ENCODE peak calls at places on chromosomes 2 and 18, in nine cellular contexts. E is bronchial epithelial cell, Z is AG09309, J is NB4, U is uterus, N is AG10803, T is left lung, F is AG04450, G is A549. M is an unnamed sample.
A peak's percentile ranks its signal among the peaks of the same experiment; 100 is the strongest.

GRCh38 chr18:52339891-52340371 is at the start of gene DCC:
- DNase-seq in E (peak; percentile 26), Z (no peak), J (peak; percentile 4), U (no peak), N (peak; percentile 62), T (peak; percentile 36), F (peak; percentile 15), G (peak; percentile 77), M (peak; percentile 70)

GRCh38 chr2:9693646-9694045 is 62.8 kb upstream of the YWHAQ start:
- DNase-seq in E (no peak), Z (no peak), J (no peak), U (no peak), N (no peak), T (no peak), F (no peak), G (no peak), M (no peak)

GRCh38 chr2:102929721-102930120 is 167.9 kb downstream of the TMEM182 start:
- DNase-seq in E (no peak), Z (no peak), J (no peak), U (no peak), N (no peak), T (no peak), F (no peak), G (no peak), M (no peak)

GRCh38 chr18:22470511-22471181 is 52.9 kb upstream of the CTAGE1 start:
- DNase-seq in E (peak; percentile 55), Z (no peak), J (no peak), U (no peak), N (no peak), T (no peak), F (no peak), G (peak; percentile 24), M (no peak)

GRCh38 chr2:157032019-157032418 is 225.5 kb upstream of the GALNT5 start:
- DNase-seq in E (peak; percentile 96), Z (peak; percentile 88), J (no peak), U (no peak), N (peak; percentile 88), T (no peak), F (peak; percentile 44), G (peak; percentile 73), M (no peak)

GRCh38 chr2:7111626-7112025 is 194.4 kb downstream of the RNF144A start:
- DNase-seq in E (peak; percentile 64), Z (no peak), J (no peak), U (no peak), N (no peak), T (no peak), F (no peak), G (peak; percentile 9), M (no peak)

GRCh38 chr18:78754311-78755043 is 225.1 kb upstream of the SALL3 start:
- DNase-seq in E (no peak), Z (no peak), J (no peak), U (no peak), N (no peak), T (peak; percentile 6), F (no peak), G (no peak), M (no peak)

GRCh38 chr2:184425083-184425482 is 173.2 kb upstream of the ZNF804A start:
- DNase-seq in E (peak; percentile 1), Z (no peak), J (peak; percentile 75), U (no peak), N (no peak), T (no peak), F (no peak), G (no peak), M (no peak)

GRCh38 chr18:62987859-62988258 is 272.5 kb downstream of the PHLPP1 start:
- DNase-seq in E (no peak), Z (no peak), J (no peak), U (no peak), N (no peak), T (no peak), F (no peak), G (no peak), M (no peak)

GRCh38 chr2:105510761-105511669 is 112.2 kb upstream of the FHL2 start:
- DNase-seq in E (peak; percentile 67), Z (no peak), J (no peak), U (no peak), N (peak; percentile 26), T (no peak), F (no peak), G (peak; percentile 57), M (no peak)

GRCh38 chr18:58257461-58257860 is 213.4 kb downstream of the NEDD4L start:
- DNase-seq in E (no peak), Z (no peak), J (no peak), U (no peak), N (peak; percentile 24), T (no peak), F (no peak), G (no peak), M (no peak)

GRCh38 chr18:35248429-35248828 is 7.6 kb downstream of the ZNF397 start:
- DNase-seq in E (no peak), Z (no peak), J (no peak), U (no peak), N (no peak), T (no peak), F (no peak), G (no peak), M (no peak)

GRCh38 chr2:71935291-71935848 is 212.3 kb downstream of the CYP26B1 start:
- DNase-seq in E (no peak), Z (peak; percentile 94), J (peak; percentile 78), U (peak; percentile 65), N (peak; percentile 96), T (no peak), F (no peak), G (no peak), M (no peak)

GRCh38 chr2:175926272-175926671 is 75.8 kb downstream of the LNPK start:
- DNase-seq in E (peak; percentile 13), Z (peak; percentile 32), J (no peak), U (no peak), N (peak; percentile 82), T (no peak), F (peak; percentile 13), G (no peak), M (no peak)

GRCh38 chr2:32572737-32573136 is 55.1 kb upstream of the TTC27 start:
- DNase-seq in E (no peak), Z (no peak), J (peak; percentile 17), U (no peak), N (no peak), T (no peak), F (no peak), G (no peak), M (no peak)

GRCh38 chr2:51846796-51847195 is 814.9 kb upstream of the NRXN1 start:
- DNase-seq in E (peak; percentile 72), Z (no peak), J (no peak), U (no peak), N (no peak), T (no peak), F (no peak), G (no peak), M (no peak)

GRCh38 chr2:177031435-177032222 is 181.0 kb upstream of the HNRNPA3 start:
- DNase-seq in E (no peak), Z (no peak), J (no peak), U (no peak), N (no peak), T (no peak), F (no peak), G (no peak), M (no peak)

DNA sequence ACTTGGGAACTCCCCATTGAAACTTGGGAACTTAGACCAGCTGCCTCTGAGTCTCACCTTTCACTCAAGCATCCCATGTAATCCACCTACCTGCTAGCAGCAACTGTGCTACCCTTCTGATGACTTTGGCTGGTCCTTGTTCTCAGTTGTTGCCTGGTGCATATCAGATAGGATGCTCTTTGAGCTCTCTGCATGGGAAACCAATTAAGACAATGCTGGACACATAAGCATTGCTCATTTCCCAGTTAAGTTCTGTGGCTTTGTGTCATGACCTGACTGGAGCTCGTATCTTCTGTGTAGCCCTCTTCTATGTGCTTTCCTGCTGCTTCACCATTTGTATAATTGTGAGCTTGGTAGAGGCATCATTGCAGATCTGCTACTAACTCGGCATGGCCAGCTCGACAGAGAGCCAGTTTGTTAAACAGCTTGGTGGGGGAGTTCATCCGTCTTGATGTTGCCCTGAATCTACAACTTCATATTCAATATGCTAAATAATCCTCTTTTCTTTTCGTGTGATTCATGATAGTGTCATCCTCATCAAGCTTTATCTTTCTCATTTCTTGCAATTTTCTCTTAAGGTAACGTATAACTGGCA is 447.5 kb upstream of the SLC14A2 start:
- DNase-seq in E (peak; percentile 61), Z (peak; percentile 78), J (no peak), U (no peak), N (peak; percentile 73), T (no peak), F (no peak), G (no peak), M (peak; percentile 16)
- H3K4me3 ChIP-seq in E (no peak overlapping the region), Z (no peak overlapping the region), J (no peak overlapping the region), U (no peak overlapping the region), N (no peak overlapping the region), T (no peak overlapping the region), F (no peak overlapping the region), G (no peak overlapping the region), M (no peak overlapping the region)

DNA sequence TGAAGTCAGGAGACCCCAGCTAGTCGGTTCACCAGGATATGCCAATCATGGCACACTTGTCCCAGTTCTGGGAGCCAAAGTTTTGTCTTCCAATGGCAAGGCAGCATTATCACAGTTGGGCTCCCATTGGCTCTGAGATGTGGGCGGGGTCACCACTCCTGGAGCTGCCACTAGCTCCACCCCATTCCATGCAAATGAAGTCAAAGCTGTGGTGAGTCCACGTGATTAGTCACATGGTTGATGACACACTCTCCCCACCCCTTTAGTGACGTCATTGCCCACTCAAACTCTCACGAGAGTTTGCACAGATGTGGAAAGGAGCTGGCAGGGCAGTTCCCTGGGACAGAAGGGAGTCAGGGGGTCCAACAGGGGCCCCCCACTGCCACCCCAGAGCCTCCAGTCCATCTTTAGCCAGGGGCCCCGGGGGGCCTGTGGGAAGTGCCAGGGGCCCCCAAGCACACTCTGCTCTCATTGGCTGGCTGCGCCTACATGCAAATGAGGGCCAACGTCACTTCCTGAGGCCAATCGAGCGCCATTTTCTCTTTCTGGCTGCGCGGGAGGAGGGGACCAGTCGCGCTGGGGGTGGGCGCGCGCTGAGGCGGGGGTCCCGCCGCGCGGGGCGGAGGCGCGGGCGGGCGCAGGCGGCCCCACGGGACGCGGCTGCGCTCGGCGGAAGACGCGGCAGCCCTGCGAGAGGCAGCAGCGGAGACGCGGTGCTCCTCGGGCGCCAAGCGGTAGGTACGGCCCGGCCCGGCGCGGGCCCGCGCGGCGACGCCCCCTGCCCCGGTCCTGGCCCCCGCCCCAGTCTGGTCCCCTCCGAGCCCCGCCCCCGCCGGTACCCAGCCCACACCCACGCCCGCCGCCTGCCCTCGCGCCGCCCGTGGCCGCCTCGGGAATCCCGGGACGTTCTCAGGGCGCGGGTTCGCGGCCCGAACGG is at the start of gene ADNP2:
- DNase-seq in E (peak; percentile 93), Z (peak; percentile 67), J (peak; percentile 89), U (peak; percentile 82), N (peak; percentile 90), T (peak; percentile 76), F (peak; percentile 88), G (peak; percentile 97), M (peak; percentile 64)
- TF ChIP-seq CTCF in E (no peak), Z (no peak), J (no peak), U (no peak), N (no peak), T (no peak), F (no peak), G (no peak), M (no peak)

GRCh38 chr18:31683106-31683505 is 1.3 kb downstream of the B4GALT6 start:
- DNase-seq in E (no peak), Z (no peak), J (no peak), U (no peak), N (no peak), T (no peak), F (no peak), G (no peak), M (no peak)
- H3K4me3 ChIP-seq in E (no peak overlapping the region), Z (no peak overlapping the region), J (no peak overlapping the region), U (no peak overlapping the region), N (no peak overlapping the region), T (no peak overlapping the region), F (no peak overlapping the region), G (peak overlapping the region; percentile 78), M (peak overlapping the region; percentile 63)

GRCh38 chr2:207136872-207137271 is 28.9 kb downstream of the KLF7 start:
- DNase-seq in E (no peak), Z (no peak), J (no peak), U (no peak), N (no peak), T (no peak), F (no peak), G (no peak), M (no peak)
- TF ChIP-seq CTCF in E (no peak), Z (no peak), J (no peak), U (no peak), N (no peak), T (no peak), F (no peak), G (no peak), M (no peak)